ENCODE peak calls at places on chromosomes 6 and 20, in seven cellular contexts. O is thoracic aorta; V is HCT116; T is CD8-positive, alpha-beta T cell; B is K562; U is small intestine; Z is lung. N is an unnamed sample.

GRCh38 chr6:169173532-169174268 is 79.9 kb downstream of the THBS2 start:
- DNase-seq in U (no peak), O (no peak), B (no peak), T (no peak), Z (peak), V (no peak), N (no peak)

GRCh38 chr6:144181639-144182038 is 31.3 kb downstream of the STX11 start:
- DNase-seq in V (no peak), O (no peak), B (no peak), U (no peak), Z (no peak), T (no peak), N (no peak)

GRCh38 chr6:22954749-22955385 is 385.5 kb downstream of the HDGFL1 start:
- DNase-seq in T (no peak), O (no peak), U (peak), Z (no peak), B (no peak), V (no peak), N (no peak)

GRCh38 chr20:58515240-58516212 is at the start of gene APCDD1L:
- DNase-seq in B (peak), Z (no peak), V (no peak), U (no peak), T (no peak), O (peak), N (no peak)

GRCh38 chr20:35502352-35502751 is 27.1 kb downstream of the C20orf173 start:
- DNase-seq in U (no peak), T (no peak), Z (no peak), O (no peak), V (no peak), B (no peak), N (no peak)

GRCh38 chr6:37630281-37630799 is 67.3 kb downstream of the MDGA1 start:
- DNase-seq in B (no peak), Z (no peak), U (no peak), V (peak), O (peak), T (no peak), N (peak)

GRCh38 chr20:32902456-32903420 is 44.0 kb downstream of the EFCAB8 start:
- DNase-seq in U (peak), Z (peak), O (no peak), T (peak), V (peak), B (peak), N (peak)

GRCh38 chr6:14288910-14289309 is 171.3 kb downstream of the CD83 start:
- DNase-seq in U (no peak), B (no peak), T (no peak), Z (no peak), V (no peak), O (no peak), N (no peak)

GRCh38 chr6:169453221-169453620 is 199.6 kb upstream of the THBS2 start:
- DNase-seq in Z (no peak), T (no peak), V (no peak), U (no peak), O (no peak), B (no peak), N (no peak)

GRCh38 chr20:1941226-1941625 is 46.0 kb downstream of the SIRPA start:
- DNase-seq in Z (peak), O (no peak), V (no peak), T (no peak), U (no peak), B (no peak), N (no peak)

GRCh38 chr20:31602779-31603441 is 2.2 kb upstream of the ID1 start:
- DNase-seq in B (no peak), T (peak), U (peak), V (peak), O (no peak), Z (no peak), N (no peak)

GRCh38 chr6:6577736-6578135 is 10.8 kb upstream of the LY86 start:
- DNase-seq in Z (no peak), V (no peak), B (no peak), U (no peak), O (no peak), T (no peak), N (no peak)

GRCh38 chr20:51402201-51402600 is 140.3 kb downstream of the NFATC2 start:
- DNase-seq in U (peak), V (no peak), O (no peak), B (no peak), Z (no peak), T (peak), N (no peak)

GRCh38 chr6:19824058-19824807 is 12.9 kb upstream of the ID4 start:
- DNase-seq in U (no peak), B (no peak), V (no peak), O (no peak), T (no peak), Z (no peak), N (no peak)

GRCh38 chr6:19822134-19822533 is 15.0 kb upstream of the ID4 start:
- DNase-seq in Z (no peak), O (no peak), T (no peak), U (no peak), V (no peak), B (no peak), N (no peak)

GRCh38 chr6:19818805-19819204 is 18.4 kb upstream of the ID4 start:
- DNase-seq in O (no peak), U (no peak), T (no peak), Z (no peak), B (no peak), V (no peak), N (no peak)
- H3K4me3 ChIP-seq in O (no peak), U (no peak), T (no peak), Z (no peak), B (no peak), V (no peak), N (no peak)

DNA sequence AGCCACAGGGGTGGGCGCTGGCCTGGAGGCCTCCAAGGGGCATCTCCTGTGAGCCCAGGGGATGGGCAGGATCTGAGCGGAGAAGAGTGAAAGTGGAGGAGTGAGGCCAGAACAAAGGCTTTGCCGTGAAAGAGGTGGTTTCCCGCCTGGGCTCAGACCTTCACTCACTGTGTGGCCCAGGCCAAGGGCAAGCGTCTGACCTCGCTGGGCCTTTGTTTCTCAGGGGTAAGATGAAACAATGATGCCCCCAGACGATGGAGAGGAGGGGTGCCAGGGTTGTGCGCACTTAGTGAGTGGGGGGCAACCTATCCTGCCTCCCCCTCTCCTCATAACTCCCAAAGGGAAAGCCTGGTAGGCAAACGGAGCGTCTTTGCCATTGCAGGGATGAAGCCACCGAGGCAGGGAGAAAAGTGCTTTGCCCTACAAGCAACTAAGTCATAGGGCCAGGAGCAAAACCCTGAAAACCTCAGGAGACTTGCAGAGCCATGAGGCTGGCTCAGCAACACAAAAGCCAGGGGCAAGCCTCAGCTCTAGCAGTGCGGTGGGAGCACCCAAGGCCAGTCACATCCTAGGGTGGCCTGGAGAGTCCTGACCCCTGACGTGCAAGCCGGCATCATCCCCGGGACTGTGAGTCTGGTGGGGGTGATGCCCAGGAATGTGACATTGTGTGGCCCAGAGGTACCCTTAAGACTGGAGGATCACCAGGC is 903 bp upstream of the STMN3 start:
- DNase-seq in V (no peak), T (no peak), U (no peak), Z (no peak), B (no peak), O (no peak), N (no peak)
- H3K4me3 ChIP-seq in V (peak), T (peak), U (no peak), Z (no peak), B (peak), O (peak), N (no peak)

GRCh38 chr6:56814308-56814707 is 140.6 kb upstream of the BEND6 start:
- DNase-seq in O (no peak), Z (no peak), T (no peak), B (no peak), V (no peak), U (no peak), N (no peak)
- H3K4me3 ChIP-seq in O (no peak), Z (no peak), T (no peak), B (no peak), V (no peak), U (no peak), N (no peak)

DNA sequence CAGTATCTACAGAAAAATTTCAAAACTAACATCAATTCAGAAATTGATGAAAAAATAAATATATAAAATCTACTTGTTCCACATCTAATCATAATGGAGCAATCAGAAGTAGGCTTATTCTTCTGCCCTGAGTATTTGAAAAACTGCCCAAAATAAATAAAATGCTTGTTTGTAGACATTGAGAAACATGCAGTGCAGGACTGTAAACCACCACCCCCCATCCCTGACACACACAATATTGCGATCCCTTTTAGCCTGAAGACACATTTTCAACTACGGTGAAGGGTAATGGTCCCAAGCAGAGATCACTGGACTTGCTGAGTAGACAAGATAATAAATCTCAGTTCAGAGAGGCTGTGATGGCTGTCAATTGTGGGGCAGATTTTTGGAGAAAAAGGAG is 261.5 kb downstream of the C6orf118 start:
- DNase-seq in T (no peak), O (no peak), B (no peak), U (no peak), Z (no peak), V (no peak), N (no peak)
- H3K4me3 ChIP-seq in T (no peak), O (no peak), B (no peak), U (no peak), Z (no peak), V (no peak), N (no peak)

GRCh38 chr6:97102152-97102790 is 177.7 kb downstream of the KLHL32 start:
- DNase-seq in V (no peak), O (no peak), Z (no peak), T (no peak), U (no peak), B (no peak), N (no peak)

GRCh38 chr6:97095466-97095865 is 170.9 kb downstream of the KLHL32 start:
- DNase-seq in V (no peak), U (no peak), Z (no peak), B (no peak), O (no peak), T (no peak), N (no peak)

GRCh38 chr6:97094376-97094775 is 169.8 kb downstream of the KLHL32 start:
- DNase-seq in B (no peak), T (no peak), Z (no peak), O (no peak), V (no peak), U (no peak), N (no peak)

GRCh38 chr6:97097068-97098047 is 172.8 kb downstream of the KLHL32 start:
- DNase-seq in T (no peak), Z (no peak), V (no peak), U (no peak), B (no peak), O (no peak), N (no peak)
- H3K4me3 ChIP-seq in T (no peak), Z (no peak), V (no peak), U (no peak), B (no peak), O (peak), N (peak)

GRCh38 chr6:47302043-47302442 is 7.7 kb downstream of the TNFRSF21 start:
- DNase-seq in U (no peak), O (no peak), B (no peak), Z (no peak), V (no peak), T (no peak), N (no peak)

GRCh38 chr6:47301441-47301840 is 8.3 kb downstream of the TNFRSF21 start:
- DNase-seq in U (no peak), O (no peak), B (no peak), V (no peak), T (no peak), Z (no peak), N (no peak)

GRCh38 chr6:47306887-47307286 is 2.8 kb downstream of the TNFRSF21 start:
- DNase-seq in O (no peak), V (no peak), T (no peak), B (no peak), Z (no peak), U (no peak), N (no peak)

GRCh38 chr6:47303383-47303782 is 6.3 kb downstream of the TNFRSF21 start:
- DNase-seq in O (no peak), T (no peak), V (no peak), B (no peak), U (peak), Z (no peak), N (no peak)

GRCh38 chr6:47303861-47304260 is 5.8 kb downstream of the TNFRSF21 start:
- DNase-seq in Z (no peak), B (no peak), V (no peak), T (no peak), U (no peak), O (no peak), N (no peak)
- H3K4me3 ChIP-seq in Z (no peak), B (no peak), V (no peak), T (no peak), U (no peak), O (no peak), N (no peak)

DNA sequence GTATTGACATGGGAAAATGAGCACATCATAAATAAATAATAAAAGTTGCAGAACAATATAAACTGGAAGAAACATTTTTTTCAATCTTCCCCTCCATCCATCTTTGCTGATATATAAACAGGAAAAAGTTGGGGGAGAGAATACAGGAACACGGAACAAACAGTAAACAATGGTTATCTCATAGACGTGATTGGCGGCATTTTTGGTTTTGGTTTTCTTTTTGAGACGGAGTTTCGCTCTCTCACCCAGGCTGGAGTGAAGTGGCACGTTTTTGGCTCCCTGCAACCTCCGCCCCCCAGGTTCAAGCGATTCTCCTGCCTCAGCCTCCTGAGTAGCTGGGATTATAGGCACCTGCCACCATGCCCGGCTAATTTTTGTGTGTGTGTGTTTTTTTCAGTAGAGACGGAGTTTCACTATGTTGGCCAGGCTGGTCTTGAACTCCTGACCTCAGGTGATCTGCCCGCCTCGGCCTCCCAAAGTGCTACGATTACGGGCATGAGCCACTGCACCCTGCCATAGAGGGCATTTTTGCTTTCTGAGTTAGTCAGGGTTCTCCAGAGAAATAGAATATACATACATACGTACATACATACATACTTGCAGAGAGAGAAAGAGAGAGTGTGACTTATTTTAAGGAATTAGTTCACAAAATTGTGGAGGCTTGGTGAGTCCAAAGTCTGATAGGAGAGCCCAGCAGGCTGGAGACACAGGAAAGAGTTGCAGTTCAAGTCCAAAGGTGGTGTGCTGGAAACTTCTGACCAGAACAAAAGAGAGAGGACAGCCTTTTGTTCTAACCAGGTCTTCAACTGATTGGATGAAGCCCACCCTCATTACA is 22.6 kb downstream of the GNL1 start:
- DNase-seq in O (no peak), Z (no peak), T (no peak), B (no peak), U (peak), V (no peak), N (no peak)
- H3K4me3 ChIP-seq in O (no peak), Z (no peak), T (no peak), B (no peak), U (no peak), V (no peak), N (no peak)

DNA sequence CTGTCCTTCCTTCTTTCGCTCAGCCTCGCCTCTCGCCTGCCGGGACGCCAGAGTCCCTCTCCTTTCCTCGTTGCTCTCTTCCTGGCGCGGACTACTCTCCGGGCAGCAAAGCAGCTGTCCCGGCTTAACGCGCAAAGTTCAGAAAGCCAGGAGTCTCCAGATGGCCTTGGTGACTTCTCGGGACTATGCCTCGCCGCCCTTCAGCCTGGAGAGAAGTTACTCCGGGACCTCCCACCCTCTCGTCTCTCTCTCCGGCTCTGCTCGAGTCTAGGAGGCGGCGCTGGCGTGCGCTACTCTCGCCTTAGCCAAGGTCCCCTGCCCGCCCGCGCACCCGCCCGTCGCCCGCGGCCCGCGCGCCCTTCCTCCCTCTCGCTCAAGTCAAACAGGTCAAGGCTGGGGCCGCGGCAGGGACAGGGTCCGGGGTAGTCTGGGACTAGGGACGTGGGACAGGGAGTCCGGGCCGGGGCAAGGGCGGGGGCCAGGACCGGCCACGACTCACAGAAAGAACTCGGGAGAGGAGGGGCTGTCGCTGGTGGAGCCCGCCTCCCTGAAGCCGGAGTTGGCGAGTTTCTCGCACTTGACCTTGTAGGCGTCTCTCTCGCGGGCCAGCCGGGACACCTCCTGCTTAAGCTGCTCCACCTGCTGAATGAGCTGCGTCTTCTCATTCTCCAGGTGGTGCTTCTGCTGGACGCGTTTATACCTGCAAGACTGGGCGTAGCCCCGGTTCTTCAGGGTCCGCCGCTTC is 1.5 kb downstream of the MAFB start:
- DNase-seq in V (no peak), T (no peak), U (peak), Z (peak), O (no peak), B (no peak), N (peak)
- H3K4me3 ChIP-seq in V (no peak), T (no peak), U (no peak), Z (peak), O (peak), B (no peak), N (no peak)

N was measured in adrenal gland.